ENCODE peak calls at places on chromosomes 7 and 10, in eight cellular contexts. N is hepatocyte; G is memory B cell; P is HFFc6; K is HTR-8/SVneo; T is stimulated activated CD4-positive, alpha-beta T cell treated with anti-CD3 and anti-CD28 coated beads, Interleukin-2, amount 100 ng/mL, for 24 hours; Y is HEK293T; I is NCI-H2081 treated with DMSO at 0.1 percent for 48 hours. C is an unnamed sample.

GRCh38 chr10:132714096-132714721 is 71.7 kb downstream of the NKX6-2 start:
- DNase-seq in N (no peak), G (no peak), P (no peak), K (no peak), T (no peak), Y (no peak), I (no peak), C (no peak)

GRCh38 chr7:151330656-151331055 is 11.0 kb upstream of the NUB1 start:
- DNase-seq in N (no peak), G (no peak), P (no peak), K (no peak), T (no peak), Y (no peak), I (no peak), C (no peak)

GRCh38 chr7:104923010-104923421 is 91.0 kb upstream of the KMT2E start:
- DNase-seq in N (peak; percentile 87), G (peak; percentile 58), P (peak; percentile 83), K (peak; percentile 57), T (peak; percentile 74), Y (peak; percentile 61), I (peak; percentile 77), C (peak; percentile 40)

GRCh38 chr7:131026297-131027003 is 292.4 kb upstream of the KLF14 start:
- DNase-seq in N (peak; percentile 20), G (no peak), P (peak; percentile 89), K (no peak), T (no peak), Y (no peak), I (no peak), C (no peak)

GRCh38 chr7:158827411-158828342 is 1.6 kb downstream of the ESYT2 start:
- DNase-seq in N (peak; percentile 36), G (no peak), P (peak; percentile 15), K (no peak), T (no peak), Y (no peak), I (no peak), C (no peak)

GRCh38 chr7:74023037-74023436 is 4.9 kb upstream of the ELN start:
- DNase-seq in N (peak; percentile 66), G (no peak), P (peak; percentile 79), K (peak; percentile 75), T (no peak), Y (peak; percentile 39), I (no peak), C (no peak)

GRCh38 chr10:33025039-33025438 is 67.0 kb upstream of the ITGB1 start:
- DNase-seq in N (no peak), G (no peak), P (no peak), K (no peak), T (no peak), Y (no peak), I (no peak), C (no peak)

GRCh38 chr7:28033386-28033785 is 147.2 kb downstream of the JAZF1 start:
- DNase-seq in N (no peak), G (no peak), P (no peak), K (no peak), T (no peak), Y (no peak), I (no peak), C (no peak)

GRCh38 chr10:5583525-5584175 is 58.9 kb downstream of the CALML3 start:
- DNase-seq in N (peak; percentile 57), G (no peak), P (no peak), K (no peak), T (no peak), Y (no peak), I (peak; percentile 54), C (peak; percentile 32)

GRCh38 chr7:44066111-44066460 is 719 bp upstream of the PGAM2 start:
- DNase-seq in N (no peak), G (no peak), P (no peak), K (no peak), T (no peak), Y (no peak), I (no peak), C (no peak)

GRCh38 chr7:43119371-43120069 is 7.1 kb downstream of the HECW1 start:
- DNase-seq in N (no peak), G (no peak), P (peak; percentile 64), K (no peak), T (no peak), Y (no peak), I (no peak), C (no peak)

GRCh38 chr7:14184292-14184864 is 194.9 kb upstream of the ETV1 start:
- DNase-seq in N (no peak), G (no peak), P (no peak), K (no peak), T (no peak), Y (no peak), I (no peak), C (no peak)

GRCh38 chr7:138699661-138700060 is 1.5 kb downstream of the SVOPL start:
- DNase-seq in N (no peak), G (no peak), P (no peak), K (no peak), T (no peak), Y (no peak), I (no peak), C (no peak)

GRCh38 chr10:53090725-53091124 is 318.1 kb upstream of the MBL2 start:
- DNase-seq in N (no peak), G (no peak), P (no peak), K (no peak), T (no peak), Y (peak; percentile 12), I (no peak), C (no peak)

GRCh38 chr10:103969436-103969835 is 2.5 kb downstream of the SLK start:
- DNase-seq in N (no peak), G (no peak), P (no peak), K (no peak), T (no peak), Y (no peak), I (no peak), C (no peak)

GRCh38 chr10:85851300-85851699 is 515.3 kb downstream of the GRID1 start:
- DNase-seq in N (peak; percentile 25), G (no peak), P (no peak), K (no peak), T (no peak), Y (no peak), I (no peak), C (no peak)

GRCh38 chr10:128047337-128047736 is 78.9 kb downstream of the MKI67 start:
- DNase-seq in N (peak; percentile 85), G (peak; percentile 63), P (no peak), K (peak; percentile 14), T (peak; percentile 81), Y (no peak), I (no peak), C (peak; percentile 88)

GRCh38 chr10:88150338-88150737 is 286.9 kb downstream of the PTEN start:
- DNase-seq in N (no peak), G (no peak), P (peak; percentile 90), K (no peak), T (no peak), Y (no peak), I (no peak), C (no peak)

C was measured in GM18507.